ENCODE peak calls at places on chromosomes 2 and 18, in ten cellular contexts. R is spleen, G is caudate nucleus, C is OCI-LY7, X is ovary, S is transverse colon, Z is left ventricle myocardium inferior, T is left lung, B is breast epithelium, O is cardiac muscle cell. A is an unnamed sample.
A peak's percentile ranks its signal among the peaks of the same experiment; 100 is the strongest.

GRCh38 chr2:69300650-69301049 is 86.4 kb downstream of the GFPT1 start:
- DNase-seq in R (no peak), G (no peak), C (no peak), X (no peak), S (no peak), Z (no peak), T (no peak), B (no peak), O (no peak), A (no peak)

GRCh38 chr2:104078431-104079157 is 775.3 kb upstream of the POU3F3 start:
- DNase-seq in R (no peak), G (no peak), C (peak; percentile 83), X (no peak), S (no peak), Z (no peak), T (peak; percentile 55), B (no peak), O (no peak), A (no peak)

GRCh38 chr2:27721335-27721734 is 50.2 kb upstream of the MRPL33 start:
- DNase-seq in R (no peak), G (no peak), C (no peak), X (no peak), S (no peak), Z (no peak), T (peak; percentile 82), B (no peak), O (no peak), A (no peak)

GRCh38 chr2:178796079-178796677 is 11.0 kb downstream of the TTN start:
- DNase-seq in R (no peak), G (no peak), C (peak; percentile 41), X (no peak), S (no peak), Z (no peak), T (no peak), B (no peak), O (no peak), A (no peak)

GRCh38 chr2:105487142-105488069 is 88.6 kb upstream of the FHL2 start:
- DNase-seq in R (no peak), G (no peak), C (no peak), X (peak; percentile 73), S (no peak), Z (peak; percentile 62), T (no peak), B (no peak), O (peak; percentile 55), A (no peak)

GRCh38 chr18:36075862-36076587 is 8.7 kb upstream of the RPRD1A start:
- DNase-seq in R (no peak), G (no peak), C (no peak), X (no peak), S (no peak), Z (no peak), T (no peak), B (no peak), O (no peak), A (no peak)

GRCh38 chr2:109031481-109032228 is 42.6 kb upstream of the EDAR start:
- DNase-seq in R (peak; percentile 92), G (peak; percentile 23), C (peak; percentile 21), X (peak; percentile 10), S (peak; percentile 49), Z (peak; percentile 33), T (peak; percentile 92), B (peak; percentile 25), O (peak; percentile 69), A (peak; percentile 64)

GRCh38 chr2:191703079-191703725 is 25.3 kb downstream of the NABP1 start:
- DNase-seq in R (no peak), G (no peak), C (no peak), X (no peak), S (no peak), Z (no peak), T (no peak), B (no peak), O (no peak), A (no peak)

GRCh38 chr18:12908706-12909105 is 24.7 kb upstream of the PTPN2 start:
- DNase-seq in R (no peak), G (no peak), C (no peak), X (no peak), S (no peak), Z (no peak), T (no peak), B (no peak), O (no peak), A (no peak)

GRCh38 chr18:70523798-70524182 is 234.9 kb downstream of the SOCS6 start:
- DNase-seq in R (no peak), G (no peak), C (no peak), X (no peak), S (no peak), Z (no peak), T (no peak), B (no peak), O (no peak), A (no peak)

GRCh38 chr2:30807249-30807648 is at the start of gene CAPN13:
- DNase-seq in R (no peak), G (no peak), C (no peak), X (no peak), S (peak; percentile 79), Z (no peak), T (peak; percentile 45), B (peak; percentile 72), O (no peak), A (no peak)

GRCh38 chr2:8296340-8296739 is 385.5 kb upstream of the ID2 start:
- DNase-seq in R (no peak), G (no peak), C (no peak), X (no peak), S (no peak), Z (no peak), T (no peak), B (no peak), O (no peak), A (no peak)

GRCh38 chr2:224591245-224591644 is 6.1 kb upstream of the CUL3 start:
- DNase-seq in R (no peak), G (no peak), C (no peak), X (no peak), S (no peak), Z (no peak), T (no peak), B (no peak), O (no peak), A (no peak)

GRCh38 chr2:208545398-208546042 is 138.9 kb downstream of the PTH2R start:
- DNase-seq in R (no peak), G (no peak), C (no peak), X (no peak), S (peak; percentile 21), Z (no peak), T (no peak), B (no peak), O (no peak), A (no peak)

GRCh38 chr2:77552956-77553355 is 30.8 kb upstream of the LRRTM4 start:
- DNase-seq in R (no peak), G (no peak), C (no peak), X (no peak), S (no peak), Z (no peak), T (no peak), B (peak; percentile 27), O (no peak), A (no peak)

GRCh38 chr18:23225518-23225917 is 90.2 kb downstream of the CABLES1 start:
- DNase-seq in R (no peak), G (no peak), C (no peak), X (peak; percentile 58), S (no peak), Z (no peak), T (no peak), B (no peak), O (no peak), A (no peak)

DNA sequence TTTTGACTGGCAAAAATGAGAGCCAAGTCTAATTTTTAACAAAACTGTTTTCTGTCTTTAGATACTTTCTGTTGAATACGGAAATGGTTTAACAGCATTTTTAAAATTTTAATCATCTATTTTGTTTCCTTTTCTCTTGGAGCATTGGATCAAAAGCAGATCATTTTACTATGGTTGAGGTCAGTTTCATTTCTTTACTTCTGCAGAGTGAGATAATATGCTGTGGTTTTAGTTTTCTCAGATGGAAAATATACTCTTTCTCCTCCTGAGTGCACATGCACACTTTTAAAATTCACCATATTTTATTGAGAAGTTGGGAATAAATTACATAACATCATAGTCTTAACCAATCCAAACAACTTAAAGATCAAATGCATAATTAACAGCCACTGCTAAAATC is 283.3 kb downstream of the SLC8A1 start:
- DNase-seq in R (no peak), G (no peak), C (no peak), X (no peak), S (no peak), Z (no peak), T (no peak), B (no peak), O (no peak), A (no peak)
- H3K27ac ChIP-seq in R (no peak overlapping the region), G (no peak overlapping the region), C (no peak overlapping the region), X (no peak overlapping the region), S (no peak overlapping the region), Z (no peak overlapping the region), T (no peak overlapping the region), B (no peak overlapping the region), O (peak overlapping the region; percentile 16), A (no peak overlapping the region)

DNA sequence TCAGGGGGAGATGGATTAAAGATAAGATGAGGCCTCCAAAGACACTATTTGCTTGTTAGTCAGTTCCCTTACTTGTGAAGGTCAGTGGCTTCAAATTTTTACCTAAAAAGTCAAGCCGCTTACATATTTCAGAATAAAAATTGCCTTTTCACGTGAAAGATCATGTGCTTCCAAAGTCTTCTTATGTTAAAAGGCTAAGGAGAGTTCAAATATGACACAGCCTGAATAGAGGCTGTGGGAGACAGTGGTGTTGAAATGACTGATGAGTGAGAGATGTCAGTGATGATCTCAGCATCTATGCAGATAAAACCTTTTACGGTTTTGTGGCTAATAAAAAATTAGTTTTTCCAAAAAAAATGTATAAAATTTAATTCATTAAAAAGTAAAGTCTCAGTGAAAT is 40.5 kb downstream of the UPP2 start:
- DNase-seq in R (no peak), G (no peak), C (no peak), X (no peak), S (no peak), Z (no peak), T (no peak), B (no peak), O (no peak), A (no peak)
- H3K27ac ChIP-seq in R (no peak overlapping the region), G (no peak overlapping the region), C (no peak overlapping the region), X (no peak overlapping the region), S (no peak overlapping the region), Z (no peak overlapping the region), T (no peak overlapping the region), B (no peak overlapping the region), O (no peak overlapping the region), A (no peak overlapping the region)

GRCh38 chr2:36415623-36416022 is 60.0 kb downstream of the CRIM1 start:
- DNase-seq in R (no peak), G (no peak), C (no peak), X (no peak), S (no peak), Z (no peak), T (no peak), B (no peak), O (no peak), A (no peak)
- H3K27ac ChIP-seq in R (peak overlapping the region; percentile 7), G (no peak overlapping the region), C (no peak overlapping the region), X (no peak overlapping the region), S (no peak overlapping the region), Z (peak overlapping the region; percentile 62), T (no peak overlapping the region), B (peak overlapping the region; percentile 46), O (no peak overlapping the region), A (no peak overlapping the region)

DNA sequence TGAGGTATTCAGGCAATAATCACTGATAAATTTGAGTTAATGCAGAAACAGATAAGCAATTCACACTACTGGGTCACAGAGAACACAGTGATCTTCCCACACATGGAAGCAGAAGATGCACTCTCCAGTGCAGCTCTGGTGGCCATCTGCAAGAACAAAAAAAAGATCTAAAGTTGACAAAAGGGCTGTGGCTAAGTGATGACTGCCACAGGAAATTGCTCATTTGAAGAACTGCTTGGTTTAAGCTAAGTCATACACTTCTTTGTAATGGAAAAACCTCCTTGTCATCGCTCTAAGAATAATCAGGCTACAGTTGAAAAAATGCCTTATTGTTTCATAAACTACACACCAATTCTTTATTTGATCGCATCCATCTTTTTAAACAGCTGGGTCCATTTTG is 115.1 kb downstream of the DTNB start:
- DNase-seq in R (no peak), G (no peak), C (peak; percentile 76), X (no peak), S (no peak), Z (no peak), T (no peak), B (no peak), O (no peak), A (no peak)
- H3K27ac ChIP-seq in R (peak overlapping the region; percentile 24), G (peak overlapping the region; percentile 11), C (peak overlapping the region; percentile 28), X (no peak overlapping the region), S (no peak overlapping the region), Z (no peak overlapping the region), T (no peak overlapping the region), B (no peak overlapping the region), O (no peak overlapping the region), A (no peak overlapping the region)

A was measured in lower lobe of right lung.